ENCODE peak calls at places on chromosome 3, in ten cellular contexts. P is IMR-90, A is SK-N-MC, I is brain microvascular endothelial cell, G is colonic mucosa, K is heart right ventricle, V is dorsolateral prefrontal cortex, N is psoas muscle, F is aorta, E is mammary epithelial cell. H is an unnamed sample.

GRCh38 chr3:30201715-30202114 is 404.7 kb upstream of the TGFBR2 start:
- DNase-seq in P (peak), A (no peak), I (no peak), G (no peak), K (no peak), V (no peak), N (no peak), F (no peak), E (no peak), H (no peak)

GRCh38 chr3:127867986-127868385 is 45.7 kb upstream of the MGLL start:
- DNase-seq in P (no peak), A (no peak), I (no peak), G (no peak), K (no peak), V (no peak), N (no peak), F (no peak), E (peak), H (no peak)

GRCh38 chr3:184052773-184053172 is at the start of gene HTR3C:
- DNase-seq in P (no peak), A (no peak), I (no peak), G (no peak), K (no peak), V (no peak), N (no peak), F (no peak), E (no peak), H (no peak)

GRCh38 chr3:124246949-124247348 is 255.0 kb upstream of the ROPN1 start:
- DNase-seq in P (peak), A (no peak), I (no peak), G (peak), K (no peak), V (no peak), N (no peak), F (no peak), E (no peak), H (no peak)

GRCh38 chr3:197428117-197428761 is 127.5 kb downstream of the BDH1 start:
- DNase-seq in P (peak), A (no peak), I (no peak), G (peak), K (peak), V (no peak), N (no peak), F (peak), E (peak), H (no peak)

GRCh38 chr3:38283810-38284775 is 2.0 kb downstream of the SLC22A14 start:
- DNase-seq in P (peak), A (no peak), I (no peak), G (no peak), K (no peak), V (no peak), N (no peak), F (no peak), E (no peak), H (no peak)

GRCh38 chr3:168850109-168850508 is 754.4 kb upstream of the GOLIM4 start:
- DNase-seq in P (no peak), A (no peak), I (no peak), G (no peak), K (no peak), V (no peak), N (no peak), F (no peak), E (no peak), H (no peak)

GRCh38 chr3:53109822-53110771 is 20.1 kb downstream of the RFT1 start:
- DNase-seq in P (peak), A (no peak), I (peak), G (peak), K (no peak), V (no peak), N (peak), F (peak), E (no peak), H (peak)

GRCh38 chr3:187296058-187296457 is 4.5 kb upstream of the MASP1 start:
- DNase-seq in P (no peak), A (no peak), I (no peak), G (no peak), K (no peak), V (no peak), N (no peak), F (no peak), E (no peak), H (no peak)

GRCh38 chr3:152458725-152459515 is 190.2 kb downstream of the MBNL1 start:
- DNase-seq in P (peak), A (no peak), I (peak), G (no peak), K (no peak), V (no peak), N (no peak), F (no peak), E (no peak), H (no peak)

GRCh38 chr3:22960326-22960984 is 242.7 kb upstream of the UBE2E2 start:
- DNase-seq in P (peak), A (peak), I (peak), G (peak), K (peak), V (no peak), N (no peak), F (peak), E (peak), H (peak)

GRCh38 chr3:24812116-24812515 is 317.5 kb upstream of the THRB start:
- DNase-seq in P (no peak), A (no peak), I (no peak), G (no peak), K (no peak), V (no peak), N (no peak), F (no peak), E (no peak), H (no peak)

GRCh38 chr3:14216257-14217048 is 37.8 kb downstream of the LSM3 start:
- DNase-seq in P (no peak), A (no peak), I (no peak), G (peak), K (peak), V (peak), N (no peak), F (no peak), E (no peak), H (no peak)

GRCh38 chr3:72950801-72951200 is 45.8 kb upstream of the PPP4R2 start:
- DNase-seq in P (no peak), A (no peak), I (no peak), G (no peak), K (no peak), V (no peak), N (no peak), F (no peak), E (no peak), H (no peak)

GRCh38 chr3:145936986-145937385 is 224.0 kb downstream of the PLOD2 start:
- DNase-seq in P (no peak), A (no peak), I (no peak), G (no peak), K (no peak), V (no peak), N (no peak), F (no peak), E (peak), H (no peak)

GRCh38 chr3:44050867-44051266 is 190.8 kb upstream of the TOPAZ1 start:
- DNase-seq in P (no peak), A (no peak), I (no peak), G (no peak), K (no peak), V (no peak), N (no peak), F (no peak), E (no peak), H (no peak)

GRCh38 chr3:161274691-161275298 is 53.7 kb downstream of the NMD3 start:
- DNase-seq in P (peak), A (peak), I (peak), G (peak), K (no peak), V (no peak), N (no peak), F (no peak), E (peak), H (peak)

GRCh38 chr3:139757448-139758030 is 79.8 kb upstream of the NMNAT3 start:
- DNase-seq in P (no peak), A (no peak), I (no peak), G (no peak), K (no peak), V (no peak), N (no peak), F (no peak), E (no peak), H (no peak)

GRCh38 chr3:135084404-135084803 is 289.3 kb downstream of the EPHB1 start:
- DNase-seq in P (no peak), A (no peak), I (no peak), G (no peak), K (no peak), V (no peak), N (no peak), F (no peak), E (no peak), H (no peak)

GRCh38 chr3:76063019-76063418 is 277.7 kb upstream of the ZNF717 start:
- DNase-seq in P (peak), A (no peak), I (peak), G (no peak), K (no peak), V (no peak), N (no peak), F (no peak), E (peak), H (no peak)

GRCh38 chr3:183332487-183332886 is 79.4 kb downstream of the B3GNT5 start:
- DNase-seq in P (no peak), A (no peak), I (no peak), G (no peak), K (no peak), V (no peak), N (no peak), F (no peak), E (no peak), H (no peak)

GRCh38 chr3:3027976-3028567 is 82.1 kb downstream of the IL5RA start:
- DNase-seq in P (no peak), A (no peak), I (no peak), G (no peak), K (no peak), V (no peak), N (no peak), F (no peak), E (no peak), H (no peak)

GRCh38 chr3:155664922-155665695 is 79.8 kb downstream of the PLCH1 start:
- DNase-seq in P (peak), A (no peak), I (peak), G (peak), K (peak), V (peak), N (peak), F (peak), E (peak), H (peak)

GRCh38 chr3:43207628-43208085 is 78.7 kb upstream of the SNRK start:
- DNase-seq in P (peak), A (no peak), I (no peak), G (no peak), K (no peak), V (no peak), N (no peak), F (no peak), E (no peak), H (no peak)

GRCh38 chr3:87461036-87461435 is 184.7 kb upstream of the POU1F1 start:
- DNase-seq in P (no peak), A (no peak), I (no peak), G (no peak), K (no peak), V (no peak), N (no peak), F (no peak), E (peak), H (no peak)

GRCh38 chr3:28347374-28348285 is 891 bp upstream of the ZCWPW2 start:
- DNase-seq in P (peak), A (no peak), I (no peak), G (no peak), K (no peak), V (no peak), N (no peak), F (no peak), E (peak), H (no peak)

DNA sequence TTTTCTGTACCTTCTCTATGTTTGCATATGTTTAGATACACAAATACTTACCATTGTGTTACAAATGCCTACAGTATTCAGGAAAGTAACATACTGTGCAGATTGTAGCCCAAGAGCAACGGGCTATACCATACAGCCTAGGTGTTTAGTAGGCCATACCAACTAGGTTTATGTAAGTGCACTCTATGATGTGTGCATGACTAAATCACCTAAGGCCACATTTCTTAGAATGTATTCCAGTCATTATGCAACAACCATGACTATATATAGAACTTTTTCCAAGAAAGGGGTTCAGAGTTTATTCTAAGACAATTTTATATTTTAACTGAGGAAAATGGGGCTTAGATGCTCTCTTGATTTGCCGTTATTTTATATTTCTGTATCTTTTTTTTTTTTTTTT is 411.6 kb downstream of the MAGI1 start:
- DNase-seq in P (peak), A (no peak), I (no peak), G (no peak), K (no peak), V (no peak), N (no peak), F (no peak), E (peak), H (no peak)
- H3K27ac ChIP-seq in P (no peak), A (no peak), I (no peak), G (no peak), K (no peak), V (no peak), N (no peak), F (no peak), E (no peak), H (no peak)

GRCh38 chr3:49967307-49967706 is 27.4 kb downstream of the RBM6 start:
- DNase-seq in P (peak), A (no peak), I (no peak), G (no peak), K (no peak), V (no peak), N (no peak), F (no peak), E (no peak), H (no peak)
- H3K27ac ChIP-seq in P (peak), A (no peak), I (no peak), G (no peak), K (no peak), V (peak), N (no peak), F (peak), E (no peak), H (no peak)

GRCh38 chr3:129703913-129704312 is 97.4 kb upstream of the PLXND1 start:
- DNase-seq in P (peak), A (no peak), I (no peak), G (no peak), K (no peak), V (no peak), N (no peak), F (no peak), E (no peak), H (no peak)

GRCh38 chr3:129699199-129699598 is 92.7 kb upstream of the PLXND1 start:
- DNase-seq in P (no peak), A (no peak), I (no peak), G (no peak), K (peak), V (no peak), N (no peak), F (no peak), E (no peak), H (no peak)

GRCh38 chr3:129699635-129700034 is 93.2 kb upstream of the PLXND1 start:
- DNase-seq in P (no peak), A (no peak), I (no peak), G (no peak), K (no peak), V (no peak), N (no peak), F (no peak), E (no peak), H (no peak)

GRCh38 chr3:129702934-129703712 is 96.6 kb upstream of the PLXND1 start:
- DNase-seq in P (peak), A (no peak), I (no peak), G (no peak), K (no peak), V (no peak), N (no peak), F (no peak), E (peak), H (no peak)

GRCh38 chr3:129701161-129701560 is 94.7 kb upstream of the PLXND1 start:
- DNase-seq in P (no peak), A (no peak), I (no peak), G (no peak), K (no peak), V (no peak), N (no peak), F (no peak), E (no peak), H (no peak)
- H3K27ac ChIP-seq in P (no peak), A (no peak), I (no peak), G (no peak), K (no peak), V (no peak), N (no peak), F (no peak), E (no peak), H (no peak)

DNA sequence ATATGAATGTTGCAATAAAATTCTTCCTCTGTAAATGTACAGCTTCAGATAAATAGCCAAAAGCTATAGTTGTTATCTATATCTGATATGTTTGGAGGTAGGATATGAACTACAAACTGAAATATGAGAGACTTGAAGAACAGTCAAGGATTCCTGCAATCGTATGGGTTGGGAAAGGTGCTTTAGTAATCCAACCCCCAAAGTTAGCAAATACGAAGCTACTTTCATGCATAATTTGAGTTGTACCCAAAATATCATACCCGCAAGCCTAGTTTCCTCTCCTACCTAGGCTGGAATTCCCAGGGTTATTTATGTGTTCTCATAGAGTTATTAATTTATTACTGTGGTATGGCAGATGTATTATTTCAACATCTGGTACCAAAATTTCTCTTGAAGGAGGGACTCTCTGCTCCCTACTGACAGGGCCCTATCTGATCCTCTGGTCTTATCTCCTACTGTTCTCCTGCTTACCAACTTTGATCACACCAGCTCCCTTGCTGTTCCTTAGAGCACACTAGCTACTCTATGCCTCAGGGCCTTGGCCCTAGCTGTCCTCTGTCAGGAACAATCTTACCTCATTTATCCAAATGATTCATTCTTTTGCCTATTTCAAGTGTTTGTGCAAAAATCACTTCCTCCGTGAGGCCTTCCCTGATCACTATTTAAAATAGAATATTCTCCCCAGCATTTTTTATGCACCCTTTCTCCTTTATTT is 140.4 kb upstream of the CCDC54 start:
- DNase-seq in P (no peak), A (no peak), I (no peak), G (no peak), K (no peak), V (no peak), N (no peak), F (no peak), E (peak), H (no peak)
- H3K27ac ChIP-seq in P (no peak), A (no peak), I (no peak), G (no peak), K (peak), V (peak), N (peak), F (no peak), E (peak), H (no peak)

GRCh38 chr3:49930922-49931321 is 1.3 kb upstream of the MON1A start:
- DNase-seq in P (no peak), A (no peak), I (no peak), G (peak), K (no peak), V (no peak), N (no peak), F (no peak), E (no peak), H (no peak)

GRCh38 chr3:49927798-49928197 is 1.8 kb downstream of the MON1A start:
- DNase-seq in P (no peak), A (no peak), I (no peak), G (no peak), K (no peak), V (no peak), N (no peak), F (no peak), E (no peak), H (no peak)

GRCh38 chr3:49928511-49929017 is 1.0 kb downstream of the MON1A start:
- DNase-seq in P (no peak), A (no peak), I (no peak), G (peak), K (no peak), V (no peak), N (no peak), F (no peak), E (no peak), H (no peak)

GRCh38 chr3:49930241-49930690 is 655 bp upstream of the MON1A start:
- DNase-seq in P (no peak), A (no peak), I (no peak), G (no peak), K (no peak), V (no peak), N (no peak), F (no peak), E (no peak), H (no peak)

GRCh38 chr3:49929333-49930240 is at the start of gene MON1A:
- DNase-seq in P (peak), A (no peak), I (peak), G (peak), K (peak), V (peak), N (peak), F (peak), E (peak), H (peak)
- H3K27ac ChIP-seq in P (peak), A (no peak), I (peak), G (peak), K (peak), V (peak), N (peak), F (peak), E (no peak), H (peak)

GRCh38 chr3:11457126-11457525 is 184.9 kb downstream of the ATG7 start:
- DNase-seq in P (peak), A (no peak), I (no peak), G (no peak), K (no peak), V (no peak), N (no peak), F (no peak), E (no peak), H (no peak)

GRCh38 chr3:11452312-11452711 is 180.1 kb downstream of the ATG7 start:
- DNase-seq in P (no peak), A (no peak), I (no peak), G (no peak), K (no peak), V (no peak), N (no peak), F (no peak), E (no peak), H (no peak)

GRCh38 chr3:11455977-11456376 is 183.8 kb downstream of the ATG7 start:
- DNase-seq in P (peak), A (no peak), I (peak), G (no peak), K (no peak), V (no peak), N (no peak), F (no peak), E (no peak), H (no peak)

GRCh38 chr3:11447584-11448200 is 175.5 kb downstream of the ATG7 start:
- DNase-seq in P (no peak), A (no peak), I (no peak), G (no peak), K (no peak), V (no peak), N (no peak), F (no peak), E (no peak), H (no peak)

DNA sequence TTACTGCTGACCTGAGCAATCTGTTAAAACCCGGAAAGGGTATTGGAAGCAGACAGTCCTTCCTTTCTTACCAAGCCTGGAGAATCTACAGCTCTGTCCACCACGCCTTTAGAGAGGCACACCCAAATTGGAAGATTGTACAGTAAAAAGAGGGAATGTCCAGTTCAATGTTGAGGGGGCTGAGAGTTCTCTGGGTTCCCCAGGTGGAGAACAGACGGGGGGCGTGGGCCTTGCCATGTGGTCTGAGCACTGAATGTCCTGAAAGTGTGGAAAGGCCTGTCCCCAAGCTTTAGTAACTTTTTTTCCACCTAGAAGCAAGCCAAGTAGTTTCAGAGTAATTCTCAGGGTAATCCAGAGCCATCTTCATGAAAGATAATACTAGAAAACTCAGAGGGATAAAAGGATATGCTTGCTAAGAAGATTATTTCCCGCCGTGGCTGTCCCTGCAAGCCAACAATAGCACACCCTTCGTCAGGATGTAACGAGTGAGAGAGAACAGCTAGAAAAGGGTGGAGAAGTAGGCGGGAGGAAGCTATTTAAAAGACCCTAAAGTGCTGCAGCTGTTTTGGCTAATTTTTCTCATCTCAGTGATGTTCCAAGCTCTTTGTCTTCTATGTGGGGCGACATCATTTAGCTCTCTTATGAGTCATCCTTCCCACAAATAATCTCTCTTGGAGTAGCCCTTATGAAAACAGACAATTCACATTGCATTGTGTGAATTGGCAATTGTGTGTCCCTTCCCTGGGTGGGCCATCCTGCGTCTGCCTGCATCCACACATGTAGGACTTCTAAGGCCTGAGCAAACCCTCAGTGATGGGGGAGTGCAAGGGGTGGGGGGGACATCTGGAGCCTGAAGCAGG is 181.0 kb downstream of the ATG7 start:
- DNase-seq in P (peak), A (no peak), I (peak), G (no peak), K (peak), V (peak), N (no peak), F (peak), E (peak), H (no peak)
- H3K27ac ChIP-seq in P (peak), A (no peak), I (peak), G (no peak), K (peak), V (peak), N (peak), F (no peak), E (no peak), H (no peak)